ENCODE peak calls at places on chromosomes 3 and 15, in six cellular contexts. One of them, this sample, is unnamed.

GRCh38 chr15:70833897-70834765 is 19.8 kb downstream of the LARP6 start:
- DNase-seq in lower lobe of right lung: no peak
- DNase-seq in WERI-Rb-1: no peak
- DNase-seq in heart right ventricle: no peak
- DNase-seq in CD8-positive, alpha-beta T cell: no peak
- DNase-seq in transverse colon: no peak
- DNase-seq in this sample: no peak

GRCh38 chr15:38438031-38438986 is 15.6 kb upstream of the FAM98B start:
- DNase-seq in lower lobe of right lung: no peak
- DNase-seq in WERI-Rb-1: no peak
- DNase-seq in heart right ventricle: no peak
- DNase-seq in CD8-positive, alpha-beta T cell: no peak
- DNase-seq in transverse colon: no peak
- DNase-seq in this sample: no peak

GRCh38 chr15:96421211-96421610 is 90.7 kb downstream of the NR2F2 start:
- DNase-seq in lower lobe of right lung: no peak
- DNase-seq in WERI-Rb-1: no peak
- DNase-seq in heart right ventricle: no peak
- DNase-seq in CD8-positive, alpha-beta T cell: no peak
- DNase-seq in transverse colon: no peak
- DNase-seq in this sample: no peak

GRCh38 chr15:37038716-37039106 is 61.6 kb downstream of the MEIS2 start:
- DNase-seq in lower lobe of right lung: no peak
- DNase-seq in WERI-Rb-1: no peak
- DNase-seq in heart right ventricle: no peak
- DNase-seq in CD8-positive, alpha-beta T cell: no peak
- DNase-seq in transverse colon: no peak
- DNase-seq in this sample: no peak

GRCh38 chr3:44795197-44795596 is 33.6 kb downstream of the KIF15 start:
- DNase-seq in lower lobe of right lung: no peak
- DNase-seq in WERI-Rb-1: no peak
- DNase-seq in heart right ventricle: no peak
- DNase-seq in CD8-positive, alpha-beta T cell: no peak
- DNase-seq in transverse colon: no peak
- DNase-seq in this sample: no peak

GRCh38 chr15:39584662-39585393 is 3.9 kb downstream of the THBS1 start:
- DNase-seq in lower lobe of right lung: no peak
- DNase-seq in WERI-Rb-1: no peak
- DNase-seq in heart right ventricle: no peak
- DNase-seq in CD8-positive, alpha-beta T cell: no peak
- DNase-seq in transverse colon: no peak
- DNase-seq in this sample: no peak

GRCh38 chr3:151329368-151329767 is at the start of gene P2RY13:
- DNase-seq in lower lobe of right lung: no peak
- DNase-seq in WERI-Rb-1: no peak
- DNase-seq in heart right ventricle: no peak
- DNase-seq in CD8-positive, alpha-beta T cell: no peak
- DNase-seq in transverse colon: no peak
- DNase-seq in this sample: no peak

GRCh38 chr15:91456251-91456718 is 356.2 kb downstream of the SV2B start:
- DNase-seq in lower lobe of right lung: no peak
- DNase-seq in WERI-Rb-1: no peak
- DNase-seq in heart right ventricle: no peak
- DNase-seq in CD8-positive, alpha-beta T cell: no peak
- DNase-seq in transverse colon: no peak
- DNase-seq in this sample: no peak

GRCh38 chr3:119676771-119677640 is at the start of gene COX17:
- DNase-seq in lower lobe of right lung: peak
- DNase-seq in WERI-Rb-1: peak
- DNase-seq in heart right ventricle: peak
- DNase-seq in CD8-positive, alpha-beta T cell: peak
- DNase-seq in transverse colon: peak
- DNase-seq in this sample: peak

GRCh38 chr3:100264242-100264641 is 3.5 kb downstream of the TBC1D23 start:
- DNase-seq in lower lobe of right lung: no peak
- DNase-seq in WERI-Rb-1: no peak
- DNase-seq in heart right ventricle: no peak
- DNase-seq in CD8-positive, alpha-beta T cell: no peak
- DNase-seq in transverse colon: no peak
- DNase-seq in this sample: no peak

GRCh38 chr3:172034786-172035685 is 4.3 kb upstream of the FNDC3B start:
- DNase-seq in lower lobe of right lung: no peak
- DNase-seq in WERI-Rb-1: no peak
- DNase-seq in heart right ventricle: no peak
- DNase-seq in CD8-positive, alpha-beta T cell: no peak
- DNase-seq in transverse colon: no peak
- DNase-seq in this sample: no peak

GRCh38 chr3:25547928-25548327 is 116.8 kb downstream of the TOP2B start:
- DNase-seq in lower lobe of right lung: no peak
- DNase-seq in WERI-Rb-1: no peak
- DNase-seq in heart right ventricle: no peak
- DNase-seq in CD8-positive, alpha-beta T cell: no peak
- DNase-seq in transverse colon: no peak
- DNase-seq in this sample: no peak

GRCh38 chr15:69160976-69161877 is 792 bp downstream of the GLCE start:
- DNase-seq in lower lobe of right lung: peak
- DNase-seq in WERI-Rb-1: peak
- DNase-seq in heart right ventricle: peak
- DNase-seq in CD8-positive, alpha-beta T cell: peak
- DNase-seq in transverse colon: peak
- DNase-seq in this sample: peak

GRCh38 chr15:68666120-68666811 is 87.5 kb downstream of the CORO2B start:
- DNase-seq in lower lobe of right lung: no peak
- DNase-seq in WERI-Rb-1: no peak
- DNase-seq in heart right ventricle: no peak
- DNase-seq in CD8-positive, alpha-beta T cell: no peak
- DNase-seq in transverse colon: no peak
- DNase-seq in this sample: no peak

GRCh38 chr3:33921608-33922007 is 123.2 kb downstream of the PDCD6IP start:
- DNase-seq in lower lobe of right lung: no peak
- DNase-seq in WERI-Rb-1: no peak
- DNase-seq in heart right ventricle: no peak
- DNase-seq in CD8-positive, alpha-beta T cell: no peak
- DNase-seq in transverse colon: no peak
- DNase-seq in this sample: no peak

GRCh38 chr3:33919721-33920120 is 121.3 kb downstream of the PDCD6IP start:
- DNase-seq in lower lobe of right lung: no peak
- DNase-seq in WERI-Rb-1: no peak
- DNase-seq in heart right ventricle: no peak
- DNase-seq in CD8-positive, alpha-beta T cell: no peak
- DNase-seq in transverse colon: no peak
- DNase-seq in this sample: no peak

GRCh38 chr3:33918357-33918756 is 119.9 kb downstream of the PDCD6IP start:
- DNase-seq in lower lobe of right lung: no peak
- DNase-seq in WERI-Rb-1: no peak
- DNase-seq in heart right ventricle: no peak
- DNase-seq in CD8-positive, alpha-beta T cell: no peak
- DNase-seq in transverse colon: no peak
- DNase-seq in this sample: no peak

GRCh38 chr3:33920511-33920910 is 122.1 kb downstream of the PDCD6IP start:
- DNase-seq in lower lobe of right lung: no peak
- DNase-seq in WERI-Rb-1: no peak
- DNase-seq in heart right ventricle: no peak
- DNase-seq in CD8-positive, alpha-beta T cell: no peak
- DNase-seq in transverse colon: no peak
- DNase-seq in this sample: no peak

GRCh38 chr3:33919312-33919711 is 120.9 kb downstream of the PDCD6IP start:
- DNase-seq in lower lobe of right lung: no peak
- DNase-seq in WERI-Rb-1: no peak
- DNase-seq in heart right ventricle: no peak
- DNase-seq in CD8-positive, alpha-beta T cell: no peak
- DNase-seq in transverse colon: no peak
- DNase-seq in this sample: no peak
- H3K27ac ChIP-seq in lower lobe of right lung: no peak
- H3K27ac ChIP-seq in WERI-Rb-1: no peak
- H3K27ac ChIP-seq in heart right ventricle: no peak
- H3K27ac ChIP-seq in CD8-positive, alpha-beta T cell: no peak
- H3K27ac ChIP-seq in transverse colon: no peak
- H3K27ac ChIP-seq in this sample: no peak

GRCh38 chr15:62085740-62086139 is 19.0 kb downstream of the C2CD4A start:
- DNase-seq in lower lobe of right lung: no peak
- DNase-seq in WERI-Rb-1: no peak
- DNase-seq in heart right ventricle: no peak
- DNase-seq in CD8-positive, alpha-beta T cell: no peak
- DNase-seq in transverse colon: no peak
- DNase-seq in this sample: no peak

GRCh38 chr15:62087671-62088360 is 21.0 kb downstream of the C2CD4A start:
- DNase-seq in lower lobe of right lung: no peak
- DNase-seq in WERI-Rb-1: no peak
- DNase-seq in heart right ventricle: peak
- DNase-seq in CD8-positive, alpha-beta T cell: no peak
- DNase-seq in transverse colon: no peak
- DNase-seq in this sample: no peak

GRCh38 chr15:62088361-62088693 is 21.6 kb downstream of the C2CD4A start:
- DNase-seq in lower lobe of right lung: no peak
- DNase-seq in WERI-Rb-1: no peak
- DNase-seq in heart right ventricle: no peak
- DNase-seq in CD8-positive, alpha-beta T cell: no peak
- DNase-seq in transverse colon: no peak
- DNase-seq in this sample: no peak

GRCh38 chr15:62079594-62079993 is 12.8 kb downstream of the C2CD4A start:
- DNase-seq in lower lobe of right lung: no peak
- DNase-seq in WERI-Rb-1: no peak
- DNase-seq in heart right ventricle: no peak
- DNase-seq in CD8-positive, alpha-beta T cell: no peak
- DNase-seq in transverse colon: no peak
- DNase-seq in this sample: no peak

DNA sequence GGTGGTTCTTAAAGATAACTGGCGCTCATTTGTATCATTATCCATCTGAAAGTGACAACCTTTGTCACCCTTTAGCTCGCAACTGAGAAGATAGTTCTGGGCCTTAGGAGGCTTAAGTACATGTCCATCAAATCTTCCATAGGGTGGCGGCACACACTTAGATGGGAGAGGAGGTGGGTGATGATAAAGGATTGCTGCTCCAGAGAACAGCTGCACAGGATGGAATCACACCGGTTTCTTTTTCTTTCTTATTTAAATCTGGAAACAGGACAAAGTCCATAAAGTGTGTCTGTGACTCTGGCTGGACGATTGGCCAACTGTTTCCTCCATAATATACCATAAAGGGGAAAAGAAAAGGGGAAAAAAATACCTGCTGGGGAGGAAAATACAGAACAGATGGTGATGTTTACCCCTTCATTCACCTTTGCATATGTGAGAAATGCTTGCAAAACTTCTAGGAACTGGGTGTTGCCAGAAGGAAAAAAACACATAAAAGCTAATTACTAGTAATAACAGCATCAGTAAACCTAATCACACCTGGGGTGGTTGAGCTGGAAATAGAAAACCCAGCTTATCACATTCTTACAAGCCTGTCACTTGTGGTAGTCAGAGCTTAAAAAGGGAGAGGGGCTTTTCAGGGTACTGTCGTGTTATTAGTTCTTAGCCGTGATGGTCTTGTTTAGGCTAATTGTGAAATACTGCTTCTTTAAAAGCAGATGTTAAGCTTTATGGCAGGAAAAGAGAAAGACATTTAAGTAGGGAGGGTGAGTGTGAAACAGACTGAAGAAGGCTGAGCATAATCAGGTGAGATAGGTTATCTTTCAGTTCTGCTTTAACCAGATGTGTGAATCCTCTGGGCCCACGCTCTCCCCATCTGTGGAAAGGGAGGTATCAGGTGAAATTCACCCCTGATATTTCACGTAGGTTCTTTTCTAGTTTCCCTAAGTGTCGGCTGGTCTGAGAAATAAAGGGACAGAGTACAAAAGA is 16.7 kb downstream of the C2CD4A start:
- DNase-seq in lower lobe of right lung: no peak
- DNase-seq in WERI-Rb-1: peak
- DNase-seq in heart right ventricle: no peak
- DNase-seq in CD8-positive, alpha-beta T cell: no peak
- DNase-seq in transverse colon: no peak
- DNase-seq in this sample: no peak
- TF ChIP-seq CTCF in lower lobe of right lung: no peak
- TF ChIP-seq CTCF in WERI-Rb-1: no peak
- TF ChIP-seq CTCF in heart right ventricle: no peak
- TF ChIP-seq CTCF in CD8-positive, alpha-beta T cell: no peak
- TF ChIP-seq CTCF in transverse colon: no peak
- TF ChIP-seq CTCF in this sample: no peak

GRCh38 chr3:28295819-28296364 is 52.6 kb upstream of the ZCWPW2 start:
- DNase-seq in lower lobe of right lung: no peak
- DNase-seq in WERI-Rb-1: no peak
- DNase-seq in heart right ventricle: no peak
- DNase-seq in CD8-positive, alpha-beta T cell: no peak
- DNase-seq in transverse colon: no peak
- DNase-seq in this sample: no peak
- H3K4me3 ChIP-seq in lower lobe of right lung: peak
- H3K4me3 ChIP-seq in WERI-Rb-1: no peak
- H3K4me3 ChIP-seq in heart right ventricle: peak
- H3K4me3 ChIP-seq in CD8-positive, alpha-beta T cell: no peak
- H3K4me3 ChIP-seq in transverse colon: no peak
- H3K4me3 ChIP-seq in this sample: no peak

GRCh38 chr3:78481050-78481449 is 1286.7 kb downstream of the ROBO1 start:
- DNase-seq in lower lobe of right lung: no peak
- DNase-seq in WERI-Rb-1: no peak
- DNase-seq in heart right ventricle: no peak
- DNase-seq in CD8-positive, alpha-beta T cell: no peak
- DNase-seq in transverse colon: no peak
- DNase-seq in this sample: no peak
- H3K27ac ChIP-seq in lower lobe of right lung: no peak
- H3K27ac ChIP-seq in WERI-Rb-1: no peak
- H3K27ac ChIP-seq in heart right ventricle: no peak
- H3K27ac ChIP-seq in CD8-positive, alpha-beta T cell: no peak
- H3K27ac ChIP-seq in transverse colon: no peak
- H3K27ac ChIP-seq in this sample: no peak

DNA sequence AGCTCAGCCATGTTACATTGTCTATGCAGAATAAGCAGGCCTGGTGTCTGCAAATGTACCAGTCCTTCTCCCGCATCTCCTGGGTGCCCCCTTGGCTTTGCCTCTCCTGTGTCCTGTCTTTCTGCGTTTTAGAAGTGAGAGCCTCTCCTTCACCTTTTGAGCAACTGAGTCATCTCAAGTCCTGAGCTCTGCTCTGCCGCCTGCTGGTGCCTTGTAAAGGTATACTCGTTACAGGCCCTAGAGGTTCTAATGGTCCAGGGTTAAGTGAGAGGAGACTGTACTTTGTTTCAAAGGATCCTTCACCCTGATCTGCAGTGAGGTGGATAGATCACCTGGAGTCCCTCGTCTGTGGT is 12.6 kb downstream of the GHRL start:
- DNase-seq in lower lobe of right lung: no peak
- DNase-seq in WERI-Rb-1: no peak
- DNase-seq in heart right ventricle: no peak
- DNase-seq in CD8-positive, alpha-beta T cell: no peak
- DNase-seq in transverse colon: no peak
- DNase-seq in this sample: no peak
- TF ChIP-seq CTCF in lower lobe of right lung: no peak
- TF ChIP-seq CTCF in WERI-Rb-1: peak
- TF ChIP-seq CTCF in heart right ventricle: no peak
- TF ChIP-seq CTCF in CD8-positive, alpha-beta T cell: no peak
- TF ChIP-seq CTCF in transverse colon: no peak
- TF ChIP-seq CTCF in this sample: no peak

GRCh38 chr3:101780661-101781060 is 1.6 kb downstream of the NXPE3 start:
- DNase-seq in lower lobe of right lung: no peak
- DNase-seq in WERI-Rb-1: no peak
- DNase-seq in heart right ventricle: peak
- DNase-seq in CD8-positive, alpha-beta T cell: no peak
- DNase-seq in transverse colon: no peak
- DNase-seq in this sample: no peak
- H3K4me3 ChIP-seq in lower lobe of right lung: no peak
- H3K4me3 ChIP-seq in WERI-Rb-1: no peak
- H3K4me3 ChIP-seq in heart right ventricle: peak
- H3K4me3 ChIP-seq in CD8-positive, alpha-beta T cell: no peak
- H3K4me3 ChIP-seq in transverse colon: no peak
- H3K4me3 ChIP-seq in this sample: peak

This sample was measured in dorsolateral prefrontal cortex.